ENCODE peak calls at places on chromosome 21, in five cellular contexts. P is body of pancreas, Y is aorta, E is breast epithelium, O is suprapubic skin. U is an unnamed sample.

GRCh38 chr21:38798481-38798882 is 7.2 kb upstream of the ETS2 start:
- DNase-seq in P (no peak), Y (no peak), E (no peak), O (no peak), U (no peak)

GRCh38 chr21:29192999-29193563 is 62.6 kb downstream of the MAP3K7CL start:
- DNase-seq in P (no peak), Y (no peak), E (no peak), O (no peak), U (no peak)

GRCh38 chr21:28207776-28208175 is 784.9 kb downstream of the LTN1 start:
- DNase-seq in P (no peak), Y (no peak), E (no peak), O (no peak), U (no peak)

GRCh38 chr21:38159355-38159754 is 97.4 kb upstream of the KCNJ15 start:
- DNase-seq in P (peak), Y (no peak), E (peak), O (no peak), U (peak)

GRCh38 chr21:36902793-36903192 is 63.7 kb downstream of the HLCS start:
- DNase-seq in P (no peak), Y (no peak), E (no peak), O (no peak), U (no peak)

GRCh38 chr21:34935452-34935851 is 113.7 kb downstream of the RUNX1 start:
- DNase-seq in P (no peak), Y (no peak), E (no peak), O (no peak), U (no peak)

GRCh38 chr21:25691931-25692330 is 42.8 kb downstream of the ATP5PF start:
- DNase-seq in P (no peak), Y (no peak), E (no peak), O (no peak), U (no peak)

GRCh38 chr21:38333290-38334272 is 76.8 kb downstream of the KCNJ15 start:
- DNase-seq in P (no peak), Y (no peak), E (no peak), O (no peak), U (no peak)

GRCh38 chr21:39033878-39034589 is 149.2 kb downstream of the PSMG1 start:
- DNase-seq in P (peak), Y (peak), E (peak), O (no peak), U (no peak)

GRCh38 chr21:39073717-39074116 is 109.5 kb downstream of the PSMG1 start:
- DNase-seq in P (no peak), Y (no peak), E (no peak), O (no peak), U (no peak)

GRCh38 chr21:17730782-17731181 is 88.4 kb downstream of the C21orf91 start:
- DNase-seq in P (no peak), Y (no peak), E (no peak), O (no peak), U (no peak)

GRCh38 chr21:37263827-37264226 is 3.3 kb downstream of the VPS26C start:
- DNase-seq in P (no peak), Y (no peak), E (no peak), O (no peak), U (no peak)

GRCh38 chr21:39675595-39675994 is 62.9 kb downstream of the B3GALT5 start:
- DNase-seq in P (no peak), Y (no peak), E (no peak), O (no peak), U (no peak)

GRCh38 chr21:16455978-16456377 is 726.2 kb downstream of the USP25 start:
- DNase-seq in P (no peak), Y (no peak), E (no peak), O (no peak), U (no peak)

GRCh38 chr21:36260030-36260787 is 59.8 kb upstream of the MORC3 start:
- DNase-seq in P (peak), Y (no peak), E (no peak), O (no peak), U (peak)

GRCh38 chr21:14706712-14707111 is 160.6 kb upstream of the SAMSN1 start:
- DNase-seq in P (no peak), Y (no peak), E (no peak), O (no peak), U (no peak)

GRCh38 chr21:36643374-36644250 is 55.3 kb upstream of the SIM2 start:
- DNase-seq in P (no peak), Y (no peak), E (no peak), O (no peak), U (no peak)

GRCh38 chr21:37368536-37369279 is 2.1 kb downstream of the DYRK1A start:
- DNase-seq in P (no peak), Y (no peak), E (no peak), O (no peak), U (no peak)

GRCh38 chr21:30194701-30195299 is 21.1 kb downstream of the CLDN8 start:
- DNase-seq in P (no peak), Y (no peak), E (no peak), O (no peak), U (no peak)

GRCh38 chr21:39685236-39685635 is 59.7 kb upstream of the IGSF5 start:
- DNase-seq in P (no peak), Y (no peak), E (no peak), O (no peak), U (no peak)

GRCh38 chr21:30769724-30770431 is 14.7 kb upstream of the KRTAP21-1 start:
- DNase-seq in P (no peak), Y (no peak), E (no peak), O (no peak), U (no peak)

GRCh38 chr21:25895565-25896205 is 160.9 kb downstream of the GABPA start:
- DNase-seq in P (peak), Y (peak), E (no peak), O (no peak), U (peak)

GRCh38 chr21:9774347-9774746 is 747.0 kb upstream of the TPTE start:
- DNase-seq in P (no peak), Y (no peak), E (no peak), O (no peak), U (no peak)

GRCh38 chr21:27047331-27048314 is 80.7 kb upstream of the ADAMTS5 start:
- DNase-seq in P (no peak), Y (no peak), E (no peak), O (no peak), U (no peak)

GRCh38 chr21:31873696-31874599 is 1.1 kb downstream of the HUNK start:
- DNase-seq in P (peak), Y (peak), E (no peak), O (no peak), U (no peak)

GRCh38 chr21:30958737-30959136 is 77.4 kb upstream of the KRTAP11-1 start:
- DNase-seq in P (no peak), Y (no peak), E (no peak), O (no peak), U (no peak)

GRCh38 chr21:44710756-44711326 is 531 bp downstream of the TSPEAR start:
- DNase-seq in P (no peak), Y (peak), E (no peak), O (no peak), U (peak)

GRCh38 chr21:44709426-44710293 is 1.7 kb downstream of the TSPEAR start:
- DNase-seq in P (no peak), Y (peak), E (no peak), O (peak), U (peak)

GRCh38 chr21:44708866-44709425 is 2.4 kb downstream of the TSPEAR start:
- DNase-seq in P (no peak), Y (peak), E (no peak), O (no peak), U (no peak)

GRCh38 chr21:44711327-44712202 is at the start of gene TSPEAR:
- DNase-seq in P (peak), Y (peak), E (no peak), O (peak), U (peak)

DNA sequence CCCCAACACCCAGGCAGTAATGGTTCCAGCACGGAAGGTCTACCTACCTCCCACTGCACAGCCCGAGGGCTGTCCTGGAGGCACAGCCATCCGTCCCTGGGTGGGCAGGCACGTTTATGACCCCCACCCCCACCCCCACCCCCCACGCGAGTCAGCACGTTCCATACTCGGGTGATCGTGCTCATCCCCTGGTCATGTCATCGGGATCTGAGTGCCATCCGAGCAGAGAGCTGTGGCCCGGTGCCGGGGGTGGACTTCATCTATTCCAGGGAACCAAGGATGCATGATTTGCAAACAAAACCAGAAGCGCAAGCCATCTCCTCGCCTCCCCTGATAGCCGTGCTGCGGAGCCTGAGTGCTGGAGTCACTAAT is 1.1 kb downstream of the TSPEAR start:
- DNase-seq in P (no peak), Y (peak), E (no peak), O (peak), U (no peak)
- H3K27ac ChIP-seq in P (no peak), Y (no peak), E (no peak), O (no peak), U (no peak)

GRCh38 chr21:46160563-46161179 is 5.3 kb upstream of the FTCD start:
- DNase-seq in P (peak), Y (peak), E (no peak), O (peak), U (no peak)
- H3K4me3 ChIP-seq in P (no peak), Y (no peak), E (peak), O (peak), U (no peak)

GRCh38 chr21:42272984-42273600 is 42.1 kb downstream of the TFF3 start:
- DNase-seq in P (no peak), Y (no peak), E (no peak), O (no peak), U (no peak)
- H3K27ac ChIP-seq in P (no peak), Y (no peak), E (no peak), O (no peak), U (no peak)

GRCh38 chr21:41427556-41427955 is 1.5 kb downstream of the MX1 start:
- DNase-seq in P (no peak), Y (no peak), E (no peak), O (no peak), U (no peak)

GRCh38 chr21:41425954-41426655 is at the start of gene MX1:
- DNase-seq in P (peak), Y (peak), E (peak), O (peak), U (peak)

GRCh38 chr21:41428311-41428710 is 2.3 kb downstream of the MX1 start:
- DNase-seq in P (no peak), Y (no peak), E (no peak), O (no peak), U (no peak)

GRCh38 chr21:41425588-41425953 is 468 bp upstream of the MX1 start:
- DNase-seq in P (no peak), Y (no peak), E (no peak), O (no peak), U (no peak)

DNA sequence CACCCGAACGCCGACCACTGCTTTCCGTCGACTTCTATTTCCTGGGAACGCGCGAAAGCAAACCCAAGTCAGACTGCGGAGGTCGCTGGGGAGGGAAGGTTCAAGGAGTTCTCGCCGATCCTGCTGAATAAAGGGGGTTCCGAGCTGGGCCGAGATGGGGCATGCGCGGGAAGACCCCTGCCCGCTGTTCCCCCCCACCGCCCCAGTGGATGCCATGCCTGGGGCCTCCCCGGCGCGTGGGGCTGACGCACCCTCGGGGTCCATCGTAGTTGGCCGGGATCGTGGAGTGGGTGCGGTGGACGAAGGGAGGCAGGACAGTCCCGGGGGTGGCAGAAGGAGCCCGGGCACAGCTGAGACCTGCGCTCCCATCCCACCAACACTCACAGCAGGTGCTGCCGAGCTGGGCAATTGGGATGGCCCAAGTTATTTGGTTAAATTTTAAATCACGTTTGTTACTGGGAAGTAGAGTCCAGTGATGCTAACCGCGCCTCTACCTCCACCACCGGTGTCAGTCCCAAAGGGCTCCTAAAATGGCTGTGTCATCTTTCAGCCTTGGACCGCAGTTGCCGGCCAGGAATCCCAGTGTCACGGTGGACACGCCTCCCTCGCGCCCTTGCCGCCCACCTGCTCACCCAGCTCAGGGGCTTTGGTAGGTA is 745 bp downstream of the MX1 start:
- DNase-seq in P (no peak), Y (no peak), E (no peak), O (no peak), U (no peak)
- H3K4me3 ChIP-seq in P (peak), Y (peak), E (peak), O (peak), U (peak)

GRCh38 chr21:33197546-33197945 is 32.2 kb upstream of the IFNAR2 start:
- DNase-seq in P (peak), Y (no peak), E (no peak), O (no peak), U (no peak)
- H3K27ac ChIP-seq in P (peak), Y (no peak), E (no peak), O (peak), U (no peak)